ENCODE peak calls at places on chromosomes 12 and 14, in nine cellular contexts. One of them, this sample, is unnamed. For H3K4me1, the result is how much of the 10 kb centered on the place peaks cover.

GRCh38 chr12:118714051-118714460 is 267.3 kb upstream of the SRRM4 start:
- DNase-seq in ovary: no peak
- DNase-seq in H9: peak
- DNase-seq in cardiac muscle cell: peak
- DNase-seq in A549: peak
- DNase-seq in HCT116: peak
- DNase-seq in stomach: no peak
- DNase-seq in left lung: no peak
- DNase-seq in PC-9: peak
- DNase-seq in this sample: peak

GRCh38 chr14:49586673-49587460 is 687 bp upstream of the RPS29 start:
- DNase-seq in ovary: peak
- DNase-seq in H9: no peak
- DNase-seq in cardiac muscle cell: peak
- DNase-seq in A549: peak
- DNase-seq in HCT116: peak
- DNase-seq in stomach: no peak
- DNase-seq in left lung: no peak
- DNase-seq in PC-9: no peak
- DNase-seq in this sample: peak

GRCh38 chr14:24938593-24938992 is 111.4 kb downstream of the STXBP6 start:
- DNase-seq in ovary: no peak
- DNase-seq in H9: no peak
- DNase-seq in cardiac muscle cell: no peak
- DNase-seq in A549: no peak
- DNase-seq in HCT116: no peak
- DNase-seq in stomach: no peak
- DNase-seq in left lung: no peak
- DNase-seq in PC-9: no peak
- DNase-seq in this sample: no peak

GRCh38 chr14:68461086-68461485 is 331.8 kb downstream of the ZFP36L1 start:
- DNase-seq in ovary: no peak
- DNase-seq in H9: no peak
- DNase-seq in cardiac muscle cell: no peak
- DNase-seq in A549: no peak
- DNase-seq in HCT116: no peak
- DNase-seq in stomach: no peak
- DNase-seq in left lung: no peak
- DNase-seq in PC-9: no peak
- DNase-seq in this sample: no peak

GRCh38 chr14:98548071-98548686 is 723.8 kb downstream of the BCL11B start:
- DNase-seq in ovary: no peak
- DNase-seq in H9: no peak
- DNase-seq in cardiac muscle cell: no peak
- DNase-seq in A549: no peak
- DNase-seq in HCT116: no peak
- DNase-seq in stomach: no peak
- DNase-seq in left lung: no peak
- DNase-seq in PC-9: no peak
- DNase-seq in this sample: peak

GRCh38 chr14:71130491-71131179 is 223.4 kb downstream of the PCNX1 start:
- DNase-seq in ovary: no peak
- DNase-seq in H9: peak
- DNase-seq in cardiac muscle cell: no peak
- DNase-seq in A549: no peak
- DNase-seq in HCT116: no peak
- DNase-seq in stomach: no peak
- DNase-seq in left lung: no peak
- DNase-seq in PC-9: peak
- DNase-seq in this sample: peak

GRCh38 chr12:1328385-1328784 is 266.0 kb downstream of the FBXL14 start:
- DNase-seq in ovary: no peak
- DNase-seq in H9: no peak
- DNase-seq in cardiac muscle cell: no peak
- DNase-seq in A549: no peak
- DNase-seq in HCT116: no peak
- DNase-seq in stomach: no peak
- DNase-seq in left lung: peak
- DNase-seq in PC-9: no peak
- DNase-seq in this sample: no peak

GRCh38 chr14:26173581-26173980 is 424.3 kb downstream of the NOVA1 start:
- DNase-seq in ovary: no peak
- DNase-seq in H9: no peak
- DNase-seq in cardiac muscle cell: no peak
- DNase-seq in A549: no peak
- DNase-seq in HCT116: no peak
- DNase-seq in stomach: no peak
- DNase-seq in left lung: no peak
- DNase-seq in PC-9: no peak
- DNase-seq in this sample: no peak

GRCh38 chr14:85420278-85420677 is 109.7 kb upstream of the FLRT2 start:
- DNase-seq in ovary: no peak
- DNase-seq in H9: no peak
- DNase-seq in cardiac muscle cell: no peak
- DNase-seq in A549: no peak
- DNase-seq in HCT116: no peak
- DNase-seq in stomach: no peak
- DNase-seq in left lung: no peak
- DNase-seq in PC-9: no peak
- DNase-seq in this sample: no peak
- H3K4me1 ChIP-seq in ovary: under half
- H3K4me1 ChIP-seq in H9: under half
- H3K4me1 ChIP-seq in cardiac muscle cell: under half
- H3K4me1 ChIP-seq in A549: under half
- H3K4me1 ChIP-seq in HCT116: under half
- H3K4me1 ChIP-seq in stomach: under half
- H3K4me1 ChIP-seq in left lung: under half
- H3K4me1 ChIP-seq in PC-9: under half
- H3K4me1 ChIP-seq in this sample: under half

DNA sequence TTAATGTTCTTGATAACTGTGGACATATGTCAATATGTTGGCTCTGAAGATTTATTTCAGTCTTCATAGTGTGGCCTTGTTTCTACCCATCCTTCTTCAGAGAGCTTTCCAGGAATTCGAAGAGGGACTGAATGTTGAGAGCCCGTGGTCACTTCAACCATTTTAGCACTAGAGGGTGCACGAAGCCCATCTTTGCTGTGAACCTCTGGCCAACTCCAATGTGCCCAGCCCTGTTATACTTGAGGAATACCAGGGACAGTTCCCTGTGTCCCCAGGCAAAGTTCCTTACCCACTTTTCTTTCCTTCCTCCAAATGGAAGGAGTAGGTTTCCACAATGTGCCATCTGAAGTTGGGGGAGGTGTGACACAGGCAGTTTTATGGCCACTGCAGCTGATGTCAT is 603.5 kb downstream of the RPL10L start:
- DNase-seq in ovary: no peak
- DNase-seq in H9: peak
- DNase-seq in cardiac muscle cell: peak
- DNase-seq in A549: no peak
- DNase-seq in HCT116: peak
- DNase-seq in stomach: peak
- DNase-seq in left lung: no peak
- DNase-seq in PC-9: peak
- DNase-seq in this sample: peak
- TF ChIP-seq CTCF in ovary: no peak
- TF ChIP-seq CTCF in H9: no peak
- TF ChIP-seq CTCF in cardiac muscle cell: no peak
- TF ChIP-seq CTCF in A549: no peak
- TF ChIP-seq CTCF in HCT116: peak
- TF ChIP-seq CTCF in stomach: no peak
- TF ChIP-seq CTCF in left lung: no peak
- TF ChIP-seq CTCF in PC-9: no peak
- TF ChIP-seq CTCF in this sample: peak

DNA sequence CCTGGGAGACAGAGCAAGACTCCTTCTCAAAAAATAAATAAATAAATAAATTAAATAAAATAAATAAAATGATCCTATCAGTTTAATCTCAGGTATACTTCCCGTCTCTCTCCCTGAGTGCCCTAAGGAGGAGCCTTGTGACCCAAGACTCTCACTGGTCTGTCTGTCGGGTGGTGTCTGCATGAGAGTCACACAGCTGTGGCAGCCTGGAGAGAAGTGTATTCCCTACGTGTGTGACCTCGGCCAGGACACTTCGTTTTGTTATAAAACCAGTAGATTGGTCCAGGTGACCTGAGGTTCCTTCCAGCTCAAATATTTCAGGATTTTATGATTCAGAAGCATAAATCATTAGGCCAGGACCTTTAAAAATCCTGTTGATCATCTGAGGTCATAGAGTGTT is 4.8 kb downstream of the SYNE3 start:
- DNase-seq in ovary: no peak
- DNase-seq in H9: no peak
- DNase-seq in cardiac muscle cell: no peak
- DNase-seq in A549: no peak
- DNase-seq in HCT116: no peak
- DNase-seq in stomach: no peak
- DNase-seq in left lung: peak
- DNase-seq in PC-9: no peak
- DNase-seq in this sample: no peak
- H3K4me1 ChIP-seq in ovary: under half
- H3K4me1 ChIP-seq in H9: under half
- H3K4me1 ChIP-seq in cardiac muscle cell: under half
- H3K4me1 ChIP-seq in A549: under half
- H3K4me1 ChIP-seq in HCT116: under half
- H3K4me1 ChIP-seq in stomach: half or more
- H3K4me1 ChIP-seq in left lung: half or more
- H3K4me1 ChIP-seq in PC-9: under half
- H3K4me1 ChIP-seq in this sample: under half

DNA sequence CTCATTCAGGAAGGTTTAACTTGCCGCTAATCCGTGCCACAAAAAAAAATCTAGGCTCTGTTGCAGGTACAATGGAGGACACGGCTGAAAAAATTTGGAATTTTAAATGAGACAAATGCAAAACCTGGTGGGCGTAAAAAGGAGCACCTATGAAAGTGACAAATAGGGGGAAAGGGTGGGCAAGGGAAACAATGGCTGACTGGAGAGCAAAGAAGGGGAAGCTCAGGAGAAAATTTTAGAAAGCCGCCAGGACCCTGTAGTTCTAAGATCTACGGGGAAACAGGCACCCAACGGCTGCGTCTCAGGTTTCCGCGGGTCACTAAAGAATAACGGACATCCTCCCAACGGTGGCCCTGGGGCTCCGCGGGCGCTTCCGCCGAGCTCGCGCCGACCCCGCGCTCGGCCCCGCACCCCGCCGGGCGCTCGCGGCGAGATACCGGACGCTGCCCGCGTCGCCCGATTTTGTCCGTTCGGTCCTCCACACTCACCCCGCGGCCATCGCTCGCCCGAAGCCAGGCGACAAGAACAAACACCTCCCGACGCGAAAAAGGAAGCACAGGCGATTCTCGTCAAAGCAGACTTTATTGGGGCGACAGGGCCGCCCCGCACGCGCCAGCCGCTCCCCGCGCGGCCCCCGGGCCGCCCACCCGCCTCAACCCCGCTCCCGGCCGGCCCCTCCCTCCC is 1.1 kb upstream of the YY1 start:
- DNase-seq in ovary: peak
- DNase-seq in H9: peak
- DNase-seq in cardiac muscle cell: peak
- DNase-seq in A549: peak
- DNase-seq in HCT116: no peak
- DNase-seq in stomach: peak
- DNase-seq in left lung: peak
- DNase-seq in PC-9: no peak
- DNase-seq in this sample: peak
- TF ChIP-seq CTCF in ovary: no peak
- TF ChIP-seq CTCF in H9: no peak
- TF ChIP-seq CTCF in cardiac muscle cell: no peak
- TF ChIP-seq CTCF in A549: no peak
- TF ChIP-seq CTCF in HCT116: no peak
- TF ChIP-seq CTCF in stomach: no peak
- TF ChIP-seq CTCF in left lung: no peak
- TF ChIP-seq CTCF in PC-9: no peak
- TF ChIP-seq CTCF in this sample: no peak